ENCODE peak calls at places on chromosomes 6 and 20, in eight cellular contexts. Y is right lobe of liver, Q is H9, T is AG09309, W is progenitor cell of endocrine pancreas, J is HFF-Myc, M is right atrium auricular region, S is endothelial cell. N is an unnamed sample.

GRCh38 chr6:105116150-105116549 is 63.7 kb downstream of the POPDC3 start:
- DNase-seq in T (no peak), M (no peak), Q (no peak), W (no peak), J (no peak), S (no peak), Y (no peak), N (no peak)

GRCh38 chr20:57382516-57382915 is 8.7 kb upstream of the RBM38 start:
- DNase-seq in M (no peak), Y (no peak), Q (no peak), J (no peak), S (no peak), W (no peak), T (no peak), N (no peak)

GRCh38 chr20:63734946-63735858 is 1.3 kb upstream of the LIME1 start:
- DNase-seq in S (no peak), M (no peak), T (no peak), Y (peak), W (no peak), Q (no peak), J (no peak), N (no peak)

GRCh38 chr6:1283486-1283885 is 28.4 kb upstream of the FOXQ1 start:
- DNase-seq in J (no peak), S (no peak), Q (no peak), M (no peak), Y (no peak), T (no peak), W (no peak), N (no peak)

GRCh38 chr6:112188906-112189305 is 65.5 kb downstream of the LAMA4 start:
- DNase-seq in M (no peak), J (peak), S (no peak), Q (no peak), T (peak), W (no peak), Y (no peak), N (no peak)

GRCh38 chr20:39039261-39039660 is 77.1 kb downstream of the DHX35 start:
- DNase-seq in Q (no peak), J (no peak), S (no peak), Y (no peak), W (no peak), M (no peak), T (no peak), N (no peak)

GRCh38 chr6:15265787-15266186 is 19.9 kb downstream of the JARID2 start:
- DNase-seq in J (no peak), Q (no peak), S (no peak), M (no peak), W (no peak), T (no peak), Y (no peak), N (no peak)

GRCh38 chr20:46708172-46708860 is 1.1 kb upstream of the SLC2A10 start:
- DNase-seq in T (no peak), Q (peak), M (no peak), Y (no peak), W (no peak), J (no peak), S (no peak), N (no peak)

GRCh38 chr6:84166395-84166794 is 61.0 kb downstream of the CEP162 start:
- DNase-seq in S (no peak), T (no peak), W (no peak), M (no peak), Y (no peak), J (no peak), Q (no peak), N (no peak)

GRCh38 chr6:142796571-142796970 is 148.4 kb downstream of the HIVEP2 start:
- DNase-seq in S (no peak), T (peak), Y (no peak), J (no peak), W (no peak), M (no peak), Q (no peak), N (no peak)

GRCh38 chr6:144285548-144285797 is 338 bp downstream of the UTRN start:
- DNase-seq in J (no peak), Y (no peak), T (no peak), W (no peak), Q (no peak), M (no peak), S (no peak), N (no peak)

GRCh38 chr20:62774762-62775161 is 21.5 kb upstream of the MRGBP start:
- DNase-seq in Y (no peak), T (no peak), M (no peak), S (no peak), J (no peak), W (no peak), Q (no peak), N (no peak)

GRCh38 chr6:119739776-119740175 is 390.2 kb upstream of the MAN1A1 start:
- DNase-seq in Q (no peak), W (no peak), Y (no peak), S (no peak), J (no peak), T (no peak), M (no peak), N (no peak)

GRCh38 chr20:45157977-45158376 is 16.7 kb upstream of the PI3 start:
- DNase-seq in T (peak), W (no peak), M (no peak), S (no peak), Y (no peak), Q (no peak), J (peak), N (no peak)

DNA sequence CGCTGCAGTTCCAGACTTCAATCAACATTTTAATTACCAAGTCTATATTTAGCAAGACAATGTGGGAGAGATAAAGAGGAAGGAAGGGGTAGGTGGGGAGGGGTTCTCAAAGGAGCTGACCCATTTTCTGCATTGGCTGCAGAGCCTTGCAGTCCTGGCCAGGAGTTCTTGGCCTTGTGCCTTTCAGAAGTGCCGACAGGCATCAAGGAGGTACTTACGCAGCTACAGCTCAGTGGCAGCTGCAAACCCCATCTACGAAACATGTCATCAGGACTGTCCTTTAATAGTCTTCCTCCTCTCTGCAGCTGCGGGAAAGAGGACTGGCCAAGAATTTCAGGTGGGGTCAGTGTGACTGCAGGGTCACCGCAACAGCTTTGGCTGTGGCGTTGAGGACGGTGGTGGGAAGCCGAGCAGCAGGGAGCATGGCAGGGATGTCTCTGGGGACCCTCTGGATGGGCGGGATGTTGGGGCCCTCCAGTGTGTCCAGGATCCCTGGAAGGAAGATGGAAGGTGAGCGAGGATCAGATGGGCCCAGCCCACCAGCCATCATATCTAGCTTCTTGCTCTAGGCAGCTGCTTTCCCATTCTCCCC is 1.8 kb upstream of the LRRC73 start:
- DNase-seq in Y (no peak), W (no peak), T (no peak), J (no peak), Q (no peak), S (no peak), M (no peak), N (no peak)
- TF ChIP-seq CTCF in Y (no peak), W (no peak), T (no peak), J (no peak), Q (no peak), S (no peak), M (no peak), N (no peak)

DNA sequence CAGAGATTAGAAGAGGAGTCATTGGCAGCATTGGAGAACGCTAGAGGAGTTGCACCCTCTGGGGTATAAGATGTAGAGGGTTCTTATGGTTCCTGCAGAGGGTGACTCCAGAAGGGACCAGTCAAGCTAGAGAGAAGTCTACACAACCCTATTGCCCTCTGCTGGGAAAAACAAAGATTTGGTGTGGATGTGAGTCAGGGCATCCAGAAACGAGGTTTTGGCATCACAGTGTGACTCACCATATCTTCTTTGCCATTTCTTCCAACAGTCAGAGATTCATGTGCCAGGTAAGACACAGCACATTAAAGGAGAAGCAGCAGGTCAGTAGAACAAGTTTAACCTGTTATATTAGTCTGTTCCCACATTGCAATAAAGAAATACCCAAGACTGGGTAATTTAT is 598.8 kb downstream of the MAFB start:
- DNase-seq in M (no peak), Y (no peak), J (no peak), T (no peak), W (no peak), Q (no peak), S (no peak), N (no peak)
- TF ChIP-seq CTCF in M (no peak), Y (no peak), J (no peak), T (no peak), W (no peak), Q (no peak), S (no peak), N (no peak)

GRCh38 chr6:168158280-168158979 is 79.4 kb upstream of the FRMD1 start:
- DNase-seq in T (no peak), Y (no peak), Q (peak), J (no peak), S (no peak), M (peak), W (no peak), N (no peak)

GRCh38 chr6:168155193-168155592 is 76.2 kb upstream of the FRMD1 start:
- DNase-seq in Y (no peak), Q (no peak), J (no peak), M (peak), T (no peak), W (no peak), S (no peak), N (no peak)

GRCh38 chr6:168157272-168158007 is 78.4 kb upstream of the FRMD1 start:
- DNase-seq in S (no peak), Y (no peak), M (peak), W (no peak), Q (peak), J (no peak), T (peak), N (peak)

GRCh38 chr6:168155821-168156741 is 77.1 kb upstream of the FRMD1 start:
- DNase-seq in M (peak), Y (no peak), S (no peak), W (no peak), Q (peak), T (no peak), J (no peak), N (no peak)

DNA sequence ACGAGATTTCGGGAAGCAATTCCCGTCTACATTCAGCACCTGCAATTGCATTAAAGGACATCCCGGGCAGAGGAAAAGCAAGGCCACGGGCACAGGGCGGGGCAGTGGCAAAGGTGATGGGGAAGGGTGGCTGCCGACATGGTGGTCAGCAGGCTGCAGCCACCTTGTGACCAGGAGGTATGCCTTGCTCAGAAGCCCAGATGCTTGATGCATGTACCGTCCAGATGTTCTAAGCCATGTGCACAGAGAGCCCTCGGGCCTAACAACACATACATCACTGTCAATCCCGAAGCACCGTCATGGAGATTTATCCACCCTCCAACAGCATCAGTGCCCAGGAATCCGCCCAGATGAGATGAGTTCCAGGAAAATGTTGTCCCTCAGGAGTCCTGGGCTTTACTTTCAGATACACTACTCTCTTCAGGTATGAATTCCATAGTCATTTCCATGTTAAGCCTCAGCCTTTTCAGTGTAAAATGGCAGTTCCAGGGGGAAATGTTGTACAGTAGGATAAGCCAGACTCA is 77.8 kb upstream of the FRMD1 start:
- DNase-seq in Y (no peak), J (no peak), W (no peak), T (no peak), Q (peak), M (peak), S (no peak), N (no peak)
- TF ChIP-seq CTCF in Y (no peak), J (no peak), W (no peak), T (no peak), Q (no peak), M (no peak), S (no peak), N (no peak)

GRCh38 chr6:55524441-55524840 is 54.6 kb downstream of the HMGCLL1 start:
- DNase-seq in T (no peak), Q (no peak), M (no peak), S (no peak), J (no peak), W (no peak), Y (no peak), N (no peak)

GRCh38 chr6:55531496-55531895 is 47.5 kb downstream of the HMGCLL1 start:
- DNase-seq in Q (no peak), T (no peak), Y (no peak), M (no peak), S (no peak), J (no peak), W (no peak), N (no peak)

GRCh38 chr6:55528624-55529023 is 50.4 kb downstream of the HMGCLL1 start:
- DNase-seq in Y (no peak), S (peak), W (no peak), J (peak), Q (no peak), M (no peak), T (no peak), N (no peak)
- TF ChIP-seq CTCF in Y (peak), S (peak), W (peak), J (peak), Q (peak), M (no peak), T (peak), N (peak)

DNA sequence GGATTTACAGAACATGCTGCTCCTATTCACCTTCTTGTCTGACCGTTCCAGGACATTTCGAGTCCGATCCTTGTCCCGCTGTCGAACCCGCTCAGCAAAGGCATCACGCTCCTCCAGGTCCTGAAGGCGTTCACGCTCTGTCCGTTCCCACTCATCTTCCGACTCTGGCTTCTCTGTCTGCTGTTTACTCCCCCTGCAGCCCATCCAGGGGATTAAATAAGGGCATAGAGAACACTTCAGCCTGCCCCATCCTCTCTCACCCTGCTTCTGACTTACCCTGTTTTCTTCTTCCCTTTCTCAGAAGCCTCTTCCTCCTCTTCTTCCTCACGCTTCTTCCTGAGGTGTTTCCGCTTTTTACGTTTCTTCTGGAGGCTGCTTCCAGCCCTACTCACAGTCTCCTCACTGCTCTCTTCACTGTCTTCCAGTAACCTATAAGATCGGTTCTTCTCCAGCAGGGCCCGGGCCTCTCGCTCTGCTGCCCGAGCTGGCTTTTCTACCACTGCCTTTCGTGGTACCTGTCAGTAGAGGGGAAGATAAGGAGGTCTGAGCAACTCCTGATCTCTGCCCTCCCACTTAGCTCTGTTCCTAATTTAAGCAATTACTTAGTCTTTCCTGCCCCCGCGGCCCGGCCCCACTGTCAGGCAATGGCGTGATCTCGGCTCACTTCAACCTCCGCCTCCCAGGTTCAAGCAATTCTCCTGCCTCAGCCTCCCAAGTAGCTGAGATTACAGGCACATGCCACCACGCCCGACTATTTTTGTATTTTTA is 1.9 kb downstream of the DHX16 start:
- DNase-seq in S (peak), W (no peak), Q (no peak), Y (no peak), T (no peak), M (no peak), J (no peak), N (no peak)
- TF ChIP-seq CTCF in S (peak), W (peak), Q (peak), Y (no peak), T (peak), M (no peak), J (no peak), N (peak)

DNA sequence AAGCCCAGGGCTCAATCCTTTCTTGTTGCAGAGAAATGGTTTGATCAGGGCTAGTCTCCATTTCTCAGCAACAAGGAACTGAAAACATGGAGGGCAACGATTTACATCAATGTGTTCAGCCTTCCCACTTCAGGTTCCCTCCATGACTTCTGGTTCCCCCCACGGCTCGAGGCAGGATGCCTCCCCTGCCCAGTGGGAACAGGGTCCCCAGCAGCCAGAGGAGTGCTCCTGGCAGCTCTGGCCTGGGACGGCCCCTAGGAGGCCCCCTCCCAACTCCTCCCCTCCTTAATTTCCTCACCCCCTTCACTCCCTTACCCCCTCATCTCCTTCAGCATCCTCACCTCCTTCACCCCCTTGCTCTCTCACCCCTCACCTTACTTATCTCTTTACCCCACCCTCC is 283.8 kb downstream of the CDC5L start:
- DNase-seq in M (no peak), J (no peak), T (no peak), Q (no peak), W (no peak), Y (no peak), S (no peak), N (no peak)
- TF ChIP-seq CTCF in M (no peak), J (no peak), T (no peak), Q (no peak), W (no peak), Y (no peak), S (no peak), N (no peak)

GRCh38 chr6:160348552-160349441 is 619 bp downstream of the SLC22A3 start:
- DNase-seq in S (peak), W (peak), M (no peak), J (no peak), Y (peak), Q (peak), T (no peak), N (no peak)
- TF ChIP-seq CTCF in S (no peak), W (peak), M (no peak), J (no peak), Y (no peak), Q (peak), T (no peak), N (no peak)